ENCODE peak calls at places on chromosomes 7 and 10, in eight cellular contexts. One of them, this sample, is unnamed.

GRCh38 chr7:155590215-155591023 is 44.1 kb upstream of the CNPY1 start:
- DNase-seq in GM12865: peak; percentile 76
- DNase-seq in epithelial cell of proximal tubule: no peak
- DNase-seq in central memory CD4-positive, alpha-beta T cell: no peak
- DNase-seq in transverse colon: peak; percentile 16
- DNase-seq in stimulated activated CD4-positive, alpha-beta T cell treated with anti-CD3 and anti-CD28 coated beads, Interleukin-15, amount 100 ng/mL, for 24 hours: no peak
- DNase-seq in astrocyte of the spinal cord: peak; percentile 6
- DNase-seq in heart left ventricle: peak; percentile 43
- DNase-seq in this sample: peak; percentile 81

GRCh38 chr7:24139996-24140395 is 144.0 kb upstream of the NPY start:
- DNase-seq in GM12865: no peak
- DNase-seq in epithelial cell of proximal tubule: no peak
- DNase-seq in central memory CD4-positive, alpha-beta T cell: no peak
- DNase-seq in transverse colon: no peak
- DNase-seq in stimulated activated CD4-positive, alpha-beta T cell treated with anti-CD3 and anti-CD28 coated beads, Interleukin-15, amount 100 ng/mL, for 24 hours: no peak
- DNase-seq in astrocyte of the spinal cord: no peak
- DNase-seq in heart left ventricle: no peak
- DNase-seq in this sample: no peak

GRCh38 chr7:118153551-118154177 is 30.3 kb upstream of the LSM8 start:
- DNase-seq in GM12865: peak; percentile 52
- DNase-seq in epithelial cell of proximal tubule: peak; percentile 15
- DNase-seq in central memory CD4-positive, alpha-beta T cell: peak; percentile 23
- DNase-seq in transverse colon: peak; percentile 12
- DNase-seq in stimulated activated CD4-positive, alpha-beta T cell treated with anti-CD3 and anti-CD28 coated beads, Interleukin-15, amount 100 ng/mL, for 24 hours: peak; percentile 5
- DNase-seq in astrocyte of the spinal cord: peak; percentile 38
- DNase-seq in heart left ventricle: no peak
- DNase-seq in this sample: no peak

GRCh38 chr7:33790746-33791145 is 114.6 kb upstream of the BMPER start:
- DNase-seq in GM12865: no peak
- DNase-seq in epithelial cell of proximal tubule: no peak
- DNase-seq in central memory CD4-positive, alpha-beta T cell: no peak
- DNase-seq in transverse colon: no peak
- DNase-seq in stimulated activated CD4-positive, alpha-beta T cell treated with anti-CD3 and anti-CD28 coated beads, Interleukin-15, amount 100 ng/mL, for 24 hours: no peak
- DNase-seq in astrocyte of the spinal cord: no peak
- DNase-seq in heart left ventricle: no peak
- DNase-seq in this sample: no peak

GRCh38 chr7:156693627-156694026 is 53.1 kb downstream of the RNF32 start:
- DNase-seq in GM12865: no peak
- DNase-seq in epithelial cell of proximal tubule: no peak
- DNase-seq in central memory CD4-positive, alpha-beta T cell: no peak
- DNase-seq in transverse colon: no peak
- DNase-seq in stimulated activated CD4-positive, alpha-beta T cell treated with anti-CD3 and anti-CD28 coated beads, Interleukin-15, amount 100 ng/mL, for 24 hours: no peak
- DNase-seq in astrocyte of the spinal cord: no peak
- DNase-seq in heart left ventricle: no peak
- DNase-seq in this sample: no peak

GRCh38 chr10:66350622-66351399 is 575.0 kb upstream of the LRRTM3 start:
- DNase-seq in GM12865: no peak
- DNase-seq in epithelial cell of proximal tubule: no peak
- DNase-seq in central memory CD4-positive, alpha-beta T cell: no peak
- DNase-seq in transverse colon: no peak
- DNase-seq in stimulated activated CD4-positive, alpha-beta T cell treated with anti-CD3 and anti-CD28 coated beads, Interleukin-15, amount 100 ng/mL, for 24 hours: no peak
- DNase-seq in astrocyte of the spinal cord: no peak
- DNase-seq in heart left ventricle: no peak
- DNase-seq in this sample: no peak

GRCh38 chr10:5723692-5724091 is 39.1 kb downstream of the TASOR2 start:
- DNase-seq in GM12865: peak; percentile 4
- DNase-seq in epithelial cell of proximal tubule: no peak
- DNase-seq in central memory CD4-positive, alpha-beta T cell: no peak
- DNase-seq in transverse colon: no peak
- DNase-seq in stimulated activated CD4-positive, alpha-beta T cell treated with anti-CD3 and anti-CD28 coated beads, Interleukin-15, amount 100 ng/mL, for 24 hours: no peak
- DNase-seq in astrocyte of the spinal cord: no peak
- DNase-seq in heart left ventricle: no peak
- DNase-seq in this sample: no peak

GRCh38 chr10:132939957-132940790 is 2.2 kb downstream of the CFAP46 start:
- DNase-seq in GM12865: peak; percentile 50
- DNase-seq in epithelial cell of proximal tubule: no peak
- DNase-seq in central memory CD4-positive, alpha-beta T cell: peak; percentile 14
- DNase-seq in transverse colon: peak; percentile 35
- DNase-seq in stimulated activated CD4-positive, alpha-beta T cell treated with anti-CD3 and anti-CD28 coated beads, Interleukin-15, amount 100 ng/mL, for 24 hours: peak; percentile 63
- DNase-seq in astrocyte of the spinal cord: peak; percentile 28
- DNase-seq in heart left ventricle: no peak
- DNase-seq in this sample: no peak

GRCh38 chr7:109479388-109479787 is 909.7 kb downstream of the DNAJB9 start:
- DNase-seq in GM12865: no peak
- DNase-seq in epithelial cell of proximal tubule: no peak
- DNase-seq in central memory CD4-positive, alpha-beta T cell: no peak
- DNase-seq in transverse colon: no peak
- DNase-seq in stimulated activated CD4-positive, alpha-beta T cell treated with anti-CD3 and anti-CD28 coated beads, Interleukin-15, amount 100 ng/mL, for 24 hours: no peak
- DNase-seq in astrocyte of the spinal cord: no peak
- DNase-seq in heart left ventricle: no peak
- DNase-seq in this sample: no peak

GRCh38 chr10:2282194-2282593 is 544.9 kb upstream of the ADARB2 start:
- DNase-seq in GM12865: no peak
- DNase-seq in epithelial cell of proximal tubule: no peak
- DNase-seq in central memory CD4-positive, alpha-beta T cell: no peak
- DNase-seq in transverse colon: no peak
- DNase-seq in stimulated activated CD4-positive, alpha-beta T cell treated with anti-CD3 and anti-CD28 coated beads, Interleukin-15, amount 100 ng/mL, for 24 hours: no peak
- DNase-seq in astrocyte of the spinal cord: no peak
- DNase-seq in heart left ventricle: no peak
- DNase-seq in this sample: no peak

GRCh38 chr10:63919576-63920279 is 398.5 kb downstream of the REEP3 start:
- DNase-seq in GM12865: no peak
- DNase-seq in epithelial cell of proximal tubule: no peak
- DNase-seq in central memory CD4-positive, alpha-beta T cell: no peak
- DNase-seq in transverse colon: no peak
- DNase-seq in stimulated activated CD4-positive, alpha-beta T cell treated with anti-CD3 and anti-CD28 coated beads, Interleukin-15, amount 100 ng/mL, for 24 hours: no peak
- DNase-seq in astrocyte of the spinal cord: no peak
- DNase-seq in heart left ventricle: no peak
- DNase-seq in this sample: no peak

GRCh38 chr10:47368431-47369180 is 15.5 kb downstream of the ZNF488 start:
- DNase-seq in GM12865: no peak
- DNase-seq in epithelial cell of proximal tubule: no peak
- DNase-seq in central memory CD4-positive, alpha-beta T cell: no peak
- DNase-seq in transverse colon: no peak
- DNase-seq in stimulated activated CD4-positive, alpha-beta T cell treated with anti-CD3 and anti-CD28 coated beads, Interleukin-15, amount 100 ng/mL, for 24 hours: no peak
- DNase-seq in astrocyte of the spinal cord: no peak
- DNase-seq in heart left ventricle: peak; percentile 10
- DNase-seq in this sample: no peak

GRCh38 chr7:151014950-151015349 is 9.3 kb downstream of the ATG9B start:
- DNase-seq in GM12865: peak; percentile 26
- DNase-seq in epithelial cell of proximal tubule: no peak
- DNase-seq in central memory CD4-positive, alpha-beta T cell: peak; percentile 39
- DNase-seq in transverse colon: peak; percentile 49
- DNase-seq in stimulated activated CD4-positive, alpha-beta T cell treated with anti-CD3 and anti-CD28 coated beads, Interleukin-15, amount 100 ng/mL, for 24 hours: peak; percentile 53
- DNase-seq in astrocyte of the spinal cord: no peak
- DNase-seq in heart left ventricle: no peak
- DNase-seq in this sample: no peak

GRCh38 chr10:80664071-80664680 is 126.5 kb downstream of the SH2D4B start:
- DNase-seq in GM12865: peak; percentile 66
- DNase-seq in epithelial cell of proximal tubule: peak; percentile 25
- DNase-seq in central memory CD4-positive, alpha-beta T cell: no peak
- DNase-seq in transverse colon: peak; percentile 86
- DNase-seq in stimulated activated CD4-positive, alpha-beta T cell treated with anti-CD3 and anti-CD28 coated beads, Interleukin-15, amount 100 ng/mL, for 24 hours: peak; percentile 73
- DNase-seq in astrocyte of the spinal cord: peak; percentile 52
- DNase-seq in heart left ventricle: peak; percentile 73
- DNase-seq in this sample: peak; percentile 85

GRCh38 chr7:72408966-72409637 is 3.0 kb downstream of the CALN1 start:
- DNase-seq in GM12865: no peak
- DNase-seq in epithelial cell of proximal tubule: no peak
- DNase-seq in central memory CD4-positive, alpha-beta T cell: no peak
- DNase-seq in transverse colon: no peak
- DNase-seq in stimulated activated CD4-positive, alpha-beta T cell treated with anti-CD3 and anti-CD28 coated beads, Interleukin-15, amount 100 ng/mL, for 24 hours: no peak
- DNase-seq in astrocyte of the spinal cord: no peak
- DNase-seq in heart left ventricle: no peak
- DNase-seq in this sample: no peak

GRCh38 chr7:7959979-7960670 is 8.5 kb upstream of the GLCCI1 start:
- DNase-seq in GM12865: peak; percentile 85
- DNase-seq in epithelial cell of proximal tubule: no peak
- DNase-seq in central memory CD4-positive, alpha-beta T cell: no peak
- DNase-seq in transverse colon: peak; percentile 32
- DNase-seq in stimulated activated CD4-positive, alpha-beta T cell treated with anti-CD3 and anti-CD28 coated beads, Interleukin-15, amount 100 ng/mL, for 24 hours: no peak
- DNase-seq in astrocyte of the spinal cord: no peak
- DNase-seq in heart left ventricle: no peak
- DNase-seq in this sample: no peak

GRCh38 chr10:119480667-119481066 is 61.9 kb downstream of the RGS10 start:
- DNase-seq in GM12865: no peak
- DNase-seq in epithelial cell of proximal tubule: no peak
- DNase-seq in central memory CD4-positive, alpha-beta T cell: no peak
- DNase-seq in transverse colon: no peak
- DNase-seq in stimulated activated CD4-positive, alpha-beta T cell treated with anti-CD3 and anti-CD28 coated beads, Interleukin-15, amount 100 ng/mL, for 24 hours: no peak
- DNase-seq in astrocyte of the spinal cord: no peak
- DNase-seq in heart left ventricle: no peak
- DNase-seq in this sample: no peak

GRCh38 chr10:123402656-123403055 is 248.5 kb downstream of the BUB3 start:
- DNase-seq in GM12865: peak; percentile 97
- DNase-seq in epithelial cell of proximal tubule: no peak
- DNase-seq in central memory CD4-positive, alpha-beta T cell: no peak
- DNase-seq in transverse colon: peak; percentile 32
- DNase-seq in stimulated activated CD4-positive, alpha-beta T cell treated with anti-CD3 and anti-CD28 coated beads, Interleukin-15, amount 100 ng/mL, for 24 hours: no peak
- DNase-seq in astrocyte of the spinal cord: no peak
- DNase-seq in heart left ventricle: no peak
- DNase-seq in this sample: no peak

GRCh38 chr10:123583639-123584418 is 82.3 kb upstream of the GPR26 start:
- DNase-seq in GM12865: no peak
- DNase-seq in epithelial cell of proximal tubule: peak; percentile 13
- DNase-seq in central memory CD4-positive, alpha-beta T cell: no peak
- DNase-seq in transverse colon: peak; percentile 84
- DNase-seq in stimulated activated CD4-positive, alpha-beta T cell treated with anti-CD3 and anti-CD28 coated beads, Interleukin-15, amount 100 ng/mL, for 24 hours: peak; percentile 66
- DNase-seq in astrocyte of the spinal cord: peak; percentile 41
- DNase-seq in heart left ventricle: peak; percentile 74
- DNase-seq in this sample: peak; percentile 83

GRCh38 chr7:38206071-38206470 is 28.0 kb downstream of the STARD3NL start:
- DNase-seq in GM12865: no peak
- DNase-seq in epithelial cell of proximal tubule: no peak
- DNase-seq in central memory CD4-positive, alpha-beta T cell: no peak
- DNase-seq in transverse colon: no peak
- DNase-seq in stimulated activated CD4-positive, alpha-beta T cell treated with anti-CD3 and anti-CD28 coated beads, Interleukin-15, amount 100 ng/mL, for 24 hours: no peak
- DNase-seq in astrocyte of the spinal cord: no peak
- DNase-seq in heart left ventricle: no peak
- DNase-seq in this sample: no peak

GRCh38 chr7:39098506-39098905 is 120.8 kb downstream of the POU6F2 start:
- DNase-seq in GM12865: no peak
- DNase-seq in epithelial cell of proximal tubule: no peak
- DNase-seq in central memory CD4-positive, alpha-beta T cell: no peak
- DNase-seq in transverse colon: no peak
- DNase-seq in stimulated activated CD4-positive, alpha-beta T cell treated with anti-CD3 and anti-CD28 coated beads, Interleukin-15, amount 100 ng/mL, for 24 hours: no peak
- DNase-seq in astrocyte of the spinal cord: no peak
- DNase-seq in heart left ventricle: no peak
- DNase-seq in this sample: no peak

GRCh38 chr10:122768033-122768745 is 68.5 kb upstream of the C10orf120 start:
- DNase-seq in GM12865: no peak
- DNase-seq in epithelial cell of proximal tubule: no peak
- DNase-seq in central memory CD4-positive, alpha-beta T cell: no peak
- DNase-seq in transverse colon: no peak
- DNase-seq in stimulated activated CD4-positive, alpha-beta T cell treated with anti-CD3 and anti-CD28 coated beads, Interleukin-15, amount 100 ng/mL, for 24 hours: no peak
- DNase-seq in astrocyte of the spinal cord: no peak
- DNase-seq in heart left ventricle: no peak
- DNase-seq in this sample: no peak

GRCh38 chr10:73744690-73744994 is 470 bp downstream of the SEC24C start:
- DNase-seq in GM12865: peak; percentile 58
- DNase-seq in epithelial cell of proximal tubule: no peak
- DNase-seq in central memory CD4-positive, alpha-beta T cell: no peak
- DNase-seq in transverse colon: peak; percentile 71
- DNase-seq in stimulated activated CD4-positive, alpha-beta T cell treated with anti-CD3 and anti-CD28 coated beads, Interleukin-15, amount 100 ng/mL, for 24 hours: peak; percentile 81
- DNase-seq in astrocyte of the spinal cord: peak; percentile 71
- DNase-seq in heart left ventricle: no peak
- DNase-seq in this sample: peak; percentile 63

GRCh38 chr10:43091846-43092245 is 15.0 kb downstream of the RET start:
- DNase-seq in GM12865: no peak
- DNase-seq in epithelial cell of proximal tubule: no peak
- DNase-seq in central memory CD4-positive, alpha-beta T cell: no peak
- DNase-seq in transverse colon: no peak
- DNase-seq in stimulated activated CD4-positive, alpha-beta T cell treated with anti-CD3 and anti-CD28 coated beads, Interleukin-15, amount 100 ng/mL, for 24 hours: no peak
- DNase-seq in astrocyte of the spinal cord: no peak
- DNase-seq in heart left ventricle: no peak
- DNase-seq in this sample: no peak

GRCh38 chr10:110498087-110498981 is 627 bp downstream of the DUSP5 start:
- DNase-seq in GM12865: peak; percentile 72
- DNase-seq in epithelial cell of proximal tubule: no peak
- DNase-seq in central memory CD4-positive, alpha-beta T cell: peak; percentile 60
- DNase-seq in transverse colon: peak; percentile 52
- DNase-seq in stimulated activated CD4-positive, alpha-beta T cell treated with anti-CD3 and anti-CD28 coated beads, Interleukin-15, amount 100 ng/mL, for 24 hours: peak; percentile 69
- DNase-seq in astrocyte of the spinal cord: peak; percentile 41
- DNase-seq in heart left ventricle: peak; percentile 59
- DNase-seq in this sample: peak; percentile 80

GRCh38 chr7:135147899-135148721 is at the start of gene TMEM140:
- DNase-seq in GM12865: peak; percentile 84
- DNase-seq in epithelial cell of proximal tubule: peak; percentile 79
- DNase-seq in central memory CD4-positive, alpha-beta T cell: peak; percentile 78
- DNase-seq in transverse colon: peak; percentile 75
- DNase-seq in stimulated activated CD4-positive, alpha-beta T cell treated with anti-CD3 and anti-CD28 coated beads, Interleukin-15, amount 100 ng/mL, for 24 hours: peak; percentile 52
- DNase-seq in astrocyte of the spinal cord: peak; percentile 54
- DNase-seq in heart left ventricle: peak; percentile 54
- DNase-seq in this sample: peak; percentile 59

GRCh38 chr10:986137-986825 is 2.0 kb upstream of the GTPBP4 start:
- DNase-seq in GM12865: no peak
- DNase-seq in epithelial cell of proximal tubule: no peak
- DNase-seq in central memory CD4-positive, alpha-beta T cell: no peak
- DNase-seq in transverse colon: no peak
- DNase-seq in stimulated activated CD4-positive, alpha-beta T cell treated with anti-CD3 and anti-CD28 coated beads, Interleukin-15, amount 100 ng/mL, for 24 hours: no peak
- DNase-seq in astrocyte of the spinal cord: peak; percentile 62
- DNase-seq in heart left ventricle: no peak
- DNase-seq in this sample: no peak

GRCh38 chr10:127877116-127877515 is 15.6 kb downstream of the CLRN3 start:
- DNase-seq in GM12865: no peak
- DNase-seq in epithelial cell of proximal tubule: no peak
- DNase-seq in central memory CD4-positive, alpha-beta T cell: no peak
- DNase-seq in transverse colon: no peak
- DNase-seq in stimulated activated CD4-positive, alpha-beta T cell treated with anti-CD3 and anti-CD28 coated beads, Interleukin-15, amount 100 ng/mL, for 24 hours: no peak
- DNase-seq in astrocyte of the spinal cord: no peak
- DNase-seq in heart left ventricle: no peak
- DNase-seq in this sample: no peak

GRCh38 chr7:128915841-128916642 is 5.5 kb upstream of the KCP start:
- DNase-seq in GM12865: no peak
- DNase-seq in epithelial cell of proximal tubule: no peak
- DNase-seq in central memory CD4-positive, alpha-beta T cell: no peak
- DNase-seq in transverse colon: no peak
- DNase-seq in stimulated activated CD4-positive, alpha-beta T cell treated with anti-CD3 and anti-CD28 coated beads, Interleukin-15, amount 100 ng/mL, for 24 hours: no peak
- DNase-seq in astrocyte of the spinal cord: no peak
- DNase-seq in heart left ventricle: no peak
- DNase-seq in this sample: no peak

GRCh38 chr10:132575320-132576201 is 38.0 kb downstream of the INPP5A start:
- DNase-seq in GM12865: peak; percentile 77
- DNase-seq in epithelial cell of proximal tubule: no peak
- DNase-seq in central memory CD4-positive, alpha-beta T cell: no peak
- DNase-seq in transverse colon: no peak
- DNase-seq in stimulated activated CD4-positive, alpha-beta T cell treated with anti-CD3 and anti-CD28 coated beads, Interleukin-15, amount 100 ng/mL, for 24 hours: peak; percentile 56
- DNase-seq in astrocyte of the spinal cord: peak; percentile 97
- DNase-seq in heart left ventricle: no peak
- DNase-seq in this sample: peak; percentile 64

GRCh38 chr10:112584276-112584675 is 137.3 kb downstream of the VTI1A start:
- DNase-seq in GM12865: no peak
- DNase-seq in epithelial cell of proximal tubule: no peak
- DNase-seq in central memory CD4-positive, alpha-beta T cell: no peak
- DNase-seq in transverse colon: no peak
- DNase-seq in stimulated activated CD4-positive, alpha-beta T cell treated with anti-CD3 and anti-CD28 coated beads, Interleukin-15, amount 100 ng/mL, for 24 hours: no peak
- DNase-seq in astrocyte of the spinal cord: no peak
- DNase-seq in heart left ventricle: no peak
- DNase-seq in this sample: no peak

This sample was measured in Right ventricle myocardium superior.